ENCODE peak calls at places on chromosomes 7 and 10, in seven cellular contexts. N is CD4-positive, alpha-beta memory T cell; B is stomach; G is cardiac muscle cell; S is tibial nerve; L is CD8-positive, alpha-beta T cell; C is ovary. T is an unnamed sample. For H3K4me1, the result is how much of the 10 kb centered on the place peaks cover.

GRCh38 chr10:63866075-63866746 is 345.0 kb downstream of the REEP3 start:
- DNase-seq in N (peak), B (peak), G (peak), S (peak), L (no peak), C (peak), T (no peak)

GRCh38 chr7:1930381-1931065 is 260.4 kb downstream of the ELFN1 start:
- DNase-seq in N (no peak), B (no peak), G (no peak), S (no peak), L (no peak), C (no peak), T (no peak)

GRCh38 chr7:44161371-44161770 is 20.2 kb upstream of the MYL7 start:
- DNase-seq in N (no peak), B (no peak), G (no peak), S (no peak), L (no peak), C (no peak), T (no peak)

GRCh38 chr10:13483073-13483472 is 45.7 kb downstream of the BEND7 start:
- DNase-seq in N (no peak), B (no peak), G (no peak), S (no peak), L (no peak), C (no peak), T (no peak)

GRCh38 chr10:111137012-111137411 is 60.2 kb downstream of the ADRA2A start:
- DNase-seq in N (no peak), B (no peak), G (no peak), S (no peak), L (no peak), C (no peak), T (no peak)

GRCh38 chr7:158842486-158842885 is 13.2 kb upstream of the ESYT2 start:
- DNase-seq in N (no peak), B (no peak), G (no peak), S (no peak), L (no peak), C (no peak), T (no peak)

GRCh38 chr7:116454377-116454776 is 45.2 kb upstream of the CAV2 start:
- DNase-seq in N (no peak), B (no peak), G (no peak), S (no peak), L (no peak), C (no peak), T (no peak)

GRCh38 chr7:44305564-44306507 is 19.6 kb downstream of the CAMK2B start:
- DNase-seq in N (no peak), B (peak), G (no peak), S (no peak), L (no peak), C (no peak), T (no peak)

GRCh38 chr10:96501985-96502384 is 11.7 kb downstream of the TLL2 start:
- DNase-seq in N (no peak), B (no peak), G (no peak), S (no peak), L (no peak), C (no peak), T (peak)

GRCh38 chr7:135597181-135597925 is 39.6 kb downstream of the NUP205 start:
- DNase-seq in N (no peak), B (no peak), G (no peak), S (no peak), L (no peak), C (no peak), T (no peak)

DNA sequence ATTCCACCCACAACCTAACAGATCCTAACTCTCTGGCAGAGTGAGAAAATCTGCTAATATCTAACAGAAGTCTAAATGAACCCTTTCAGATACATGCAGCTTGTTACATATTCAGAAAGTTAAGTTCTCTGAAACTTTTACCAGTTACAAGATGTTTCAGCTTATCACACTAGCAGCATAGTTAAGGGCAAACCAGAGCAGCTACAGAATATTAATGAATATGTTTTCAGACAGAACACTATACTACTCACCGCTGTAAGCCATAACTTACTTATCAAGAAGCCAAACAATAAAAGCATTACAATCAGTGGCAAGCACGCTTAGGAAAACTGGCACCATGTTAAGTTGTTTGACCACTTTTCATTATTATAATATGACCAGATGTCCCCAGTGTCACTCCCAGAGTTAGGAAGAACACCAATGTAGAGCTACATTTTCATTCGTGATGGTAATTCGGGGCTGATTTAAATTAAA is 2.7 kb downstream of the ITGB1 start:
- DNase-seq in N (no peak), B (no peak), G (no peak), S (no peak), L (no peak), C (no peak), T (no peak)
- H3K4me1 ChIP-seq in N (half or more), B (half or more), G (half or more), S (half or more), L (under half), C (under half), T (under half)

GRCh38 chr7:12746211-12746610 is 58.8 kb downstream of the ARL4A start:
- DNase-seq in N (no peak), B (no peak), G (no peak), S (no peak), L (no peak), C (no peak), T (no peak)
- H3K4me1 ChIP-seq in N (under half), B (under half), G (under half), S (under half), L (under half), C (under half), T (under half)

DNA sequence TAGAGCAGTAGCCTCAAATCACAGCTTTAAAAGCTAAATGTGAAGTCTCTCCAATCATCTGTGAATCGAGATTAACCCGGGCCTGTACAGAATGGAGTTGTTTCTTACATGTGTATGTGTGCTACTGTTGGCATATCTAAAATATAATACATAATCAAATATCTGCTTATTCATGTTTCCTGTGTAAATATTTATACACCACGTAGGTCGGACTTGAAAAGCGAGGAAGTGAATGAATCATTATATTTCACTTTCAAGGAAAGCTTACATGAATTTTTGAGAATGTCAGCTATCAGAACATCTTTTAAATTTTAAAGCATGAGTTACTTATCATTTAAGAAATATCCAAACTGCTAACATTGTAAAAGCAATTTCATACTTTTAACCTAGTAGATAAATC is 233.3 kb downstream of the SLC25A13 start:
- DNase-seq in N (no peak), B (no peak), G (no peak), S (no peak), L (no peak), C (no peak), T (no peak)
- H3K4me1 ChIP-seq in N (under half), B (under half), G (under half), S (under half), L (under half), C (under half), T (under half)

DNA sequence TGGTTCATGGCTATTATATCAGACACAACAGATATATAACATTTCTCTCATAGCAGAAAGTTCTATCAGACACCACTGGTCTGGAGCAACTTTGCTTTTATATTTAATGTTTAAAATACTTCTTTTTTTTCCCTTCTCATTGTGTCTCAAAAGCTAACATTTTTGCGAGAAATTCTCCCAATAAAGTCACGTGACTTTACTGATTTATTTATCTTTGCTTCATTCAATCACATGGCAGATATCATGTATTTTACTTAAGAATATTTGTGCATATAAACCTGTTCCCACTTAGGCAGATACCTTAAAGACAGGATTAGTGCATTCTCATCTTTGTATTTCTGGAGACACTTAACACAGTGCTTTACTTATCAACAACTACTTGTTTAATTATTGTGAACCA is 1093.1 kb upstream of the LRRN3 start:
- DNase-seq in N (no peak), B (no peak), G (no peak), S (no peak), L (no peak), C (no peak), T (no peak)
- H3K4me1 ChIP-seq in N (under half), B (under half), G (under half), S (under half), L (under half), C (under half), T (under half)